ENCODE peak calls at places on chromosome 1, in six cellular contexts. P, O, V, U, G and R are unnamed samples.

GRCh38 chr1:21673277-21673780 is 4.2 kb upstream of the RAP1GAP start:
- DNase-seq in P (no peak), O (no peak), V (peak; percentile 53), U (peak; percentile 78), G (no peak), R (peak; percentile 54)

GRCh38 chr1:84271452-84272273 is 29.8 kb upstream of the SAMD13 start:
- DNase-seq in P (no peak), O (no peak), V (no peak), U (no peak), G (peak; percentile 26), R (peak; percentile 3)

GRCh38 chr1:61853545-61853944 is 111.3 kb downstream of the PATJ start:
- DNase-seq in P (no peak), O (no peak), V (no peak), U (no peak), G (no peak), R (peak; percentile 13)

GRCh38 chr1:200631375-200631774 is 10.8 kb upstream of the KIF14 start:
- DNase-seq in P (no peak), O (no peak), V (no peak), U (no peak), G (no peak), R (no peak)

GRCh38 chr1:41382531-41383090 is 21.4 kb downstream of the FOXO6 start:
- DNase-seq in P (peak; percentile 61), O (no peak), V (no peak), U (peak; percentile 79), G (no peak), R (no peak)

GRCh38 chr1:247113094-247113497 is 8.9 kb upstream of the ZNF669 start:
- DNase-seq in P (no peak), O (peak; percentile 84), V (no peak), U (no peak), G (no peak), R (no peak)

GRCh38 chr1:39076127-39076798 is 50.1 kb downstream of the NDUFS5 start:
- DNase-seq in P (no peak), O (peak; percentile 66), V (peak; percentile 94), U (peak; percentile 89), G (no peak), R (no peak)

GRCh38 chr1:200724064-200724463 is 14.6 kb upstream of the CAMSAP2 start:
- DNase-seq in P (no peak), O (no peak), V (no peak), U (no peak), G (no peak), R (no peak)

GRCh38 chr1:203871114-203871875 is 9.9 kb downstream of the SNRPE start:
- DNase-seq in P (peak; percentile 76), O (peak; percentile 44), V (peak; percentile 71), U (peak; percentile 23), G (peak; percentile 26), R (peak; percentile 54)
- TF ChIP-seq POLR2A in P (no peak), O (no peak), V (no peak), U (no peak), G (no peak), R (no peak)

GRCh38 chr1:20014153-20014552 is 34.7 kb upstream of the PLA2G2A start:
- DNase-seq in P (no peak), O (no peak), V (no peak), U (no peak), G (no peak), R (no peak)

GRCh38 chr1:20010016-20010415 is 30.6 kb upstream of the PLA2G2A start:
- DNase-seq in P (no peak), O (no peak), V (no peak), U (no peak), G (no peak), R (no peak)

GRCh38 chr1:20009212-20009611 is 29.8 kb upstream of the PLA2G2A start:
- DNase-seq in P (no peak), O (no peak), V (no peak), U (no peak), G (no peak), R (no peak)

GRCh38 chr1:20008391-20008841 is 29.0 kb upstream of the PLA2G2A start:
- DNase-seq in P (peak; percentile 11), O (no peak), V (peak; percentile 75), U (peak; percentile 20), G (no peak), R (no peak)
- TF ChIP-seq POLR2A in P (no peak), O (no peak), V (no peak), U (no peak), G (no peak), R (no peak)

GRCh38 chr1:116420417-116421200 is 47.6 kb downstream of the ATP1A1 start:
- DNase-seq in P (no peak), O (no peak), V (no peak), U (no peak), G (no peak), R (no peak)

GRCh38 chr1:116416854-116417513 is 43.9 kb downstream of the ATP1A1 start:
- DNase-seq in P (no peak), O (no peak), V (no peak), U (no peak), G (no peak), R (no peak)

GRCh38 chr1:116415699-116416533 is 42.9 kb downstream of the ATP1A1 start:
- DNase-seq in P (no peak), O (no peak), V (peak; percentile 92), U (no peak), G (no peak), R (no peak)

GRCh38 chr1:116417678-116418077 is 44.6 kb downstream of the ATP1A1 start:
- DNase-seq in P (no peak), O (no peak), V (no peak), U (no peak), G (no peak), R (no peak)

DNA sequence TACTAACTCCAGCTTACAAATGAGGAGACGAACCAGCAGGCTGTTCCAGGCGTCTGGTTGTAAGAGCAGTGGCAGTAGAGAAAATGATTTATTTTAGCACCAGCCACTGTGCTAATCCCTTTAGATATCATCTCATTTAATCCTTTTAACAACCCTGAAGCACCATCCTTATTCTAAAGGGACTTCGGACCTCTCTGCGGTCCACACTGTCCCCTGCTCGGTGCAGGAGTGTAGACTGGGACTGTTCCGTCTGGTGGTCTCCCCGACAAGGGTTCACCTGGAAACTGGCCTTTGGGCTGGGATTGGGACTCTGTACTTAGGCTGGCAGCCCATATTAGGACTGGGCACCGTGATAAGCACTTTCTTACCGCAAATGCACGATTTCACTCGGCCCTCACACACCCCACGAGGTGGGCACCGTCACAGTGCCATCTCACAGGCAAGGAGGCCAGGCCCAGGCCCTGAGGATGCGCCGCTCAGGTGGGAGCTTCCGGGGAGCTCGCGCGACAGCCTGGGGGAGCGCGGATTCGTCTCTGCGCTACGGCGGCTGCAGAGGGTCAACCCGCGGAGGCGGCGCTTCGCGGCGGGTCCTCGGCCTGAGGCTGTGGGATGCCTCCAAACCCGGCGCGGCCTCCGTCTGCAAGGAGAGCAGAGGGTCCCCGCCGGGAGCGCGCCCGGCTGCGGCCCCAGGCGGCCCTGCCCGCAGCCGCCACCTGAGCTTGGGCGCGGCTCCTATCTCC is 45.2 kb downstream of the ATP1A1 start:
- DNase-seq in P (peak; percentile 82), O (peak; percentile 60), V (peak; percentile 86), U (peak; percentile 84), G (peak; percentile 71), R (peak; percentile 86)
- TF ChIP-seq POLR2A in P (peak; percentile 74), O (peak; percentile 54), V (no peak), U (no peak), G (peak; percentile 92), R (peak; percentile 81)

DNA sequence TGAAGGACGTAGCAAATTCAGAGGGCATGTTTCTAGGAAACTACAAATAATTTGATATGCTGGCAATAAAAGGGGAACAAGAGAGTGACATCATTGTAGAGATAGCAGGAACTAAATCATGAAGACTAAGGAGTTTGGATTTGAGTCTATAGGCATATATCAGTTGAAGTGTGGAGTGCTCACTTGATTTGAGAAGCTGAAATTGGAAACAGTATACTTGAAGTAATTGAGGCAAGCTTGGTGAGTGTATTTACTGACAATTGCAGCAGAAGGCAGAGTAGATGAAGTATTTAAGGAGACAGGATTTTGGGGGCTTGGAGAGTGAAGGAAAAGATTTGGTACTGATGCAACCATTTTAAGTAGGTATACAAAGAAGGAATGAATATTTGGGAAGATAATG is 6.4 kb upstream of the TMCO2 start:
- DNase-seq in P (no peak), O (no peak), V (no peak), U (no peak), G (no peak), R (no peak)
- TF ChIP-seq POLR2A in P (no peak), O (no peak), V (no peak), U (no peak), G (no peak), R (no peak)

GRCh38 chr1:32231843-32232432 is 9.7 kb downstream of the EIF3I start:
- DNase-seq in P (no peak), O (no peak), V (no peak), U (no peak), G (no peak), R (no peak)
- TF ChIP-seq POLR2A in P (no peak), O (no peak), V (no peak), U (no peak), G (no peak), R (no peak)

GRCh38 chr1:11948822-11949458 is 14.4 kb downstream of the PLOD1 start:
- DNase-seq in P (peak; percentile 60), O (no peak), V (peak; percentile 66), U (no peak), G (no peak), R (peak; percentile 61)
- TF ChIP-seq POLR2A in P (no peak), O (no peak), V (no peak), U (no peak), G (no peak), R (no peak)

GRCh38 chr1:182886985-182887384 is 47.8 kb downstream of the DHX9 start:
- DNase-seq in P (no peak), O (no peak), V (no peak), U (no peak), G (no peak), R (no peak)

GRCh38 chr1:182888736-182889531 is 49.8 kb downstream of the DHX9 start:
- DNase-seq in P (no peak), O (no peak), V (no peak), U (no peak), G (no peak), R (peak; percentile 21)

GRCh38 chr1:182885591-182885990 is 46.4 kb downstream of the DHX9 start:
- DNase-seq in P (no peak), O (no peak), V (no peak), U (no peak), G (no peak), R (no peak)

GRCh38 chr1:182890927-182891610 is 51.9 kb downstream of the DHX9 start:
- DNase-seq in P (no peak), O (no peak), V (no peak), U (no peak), G (no peak), R (no peak)

DNA sequence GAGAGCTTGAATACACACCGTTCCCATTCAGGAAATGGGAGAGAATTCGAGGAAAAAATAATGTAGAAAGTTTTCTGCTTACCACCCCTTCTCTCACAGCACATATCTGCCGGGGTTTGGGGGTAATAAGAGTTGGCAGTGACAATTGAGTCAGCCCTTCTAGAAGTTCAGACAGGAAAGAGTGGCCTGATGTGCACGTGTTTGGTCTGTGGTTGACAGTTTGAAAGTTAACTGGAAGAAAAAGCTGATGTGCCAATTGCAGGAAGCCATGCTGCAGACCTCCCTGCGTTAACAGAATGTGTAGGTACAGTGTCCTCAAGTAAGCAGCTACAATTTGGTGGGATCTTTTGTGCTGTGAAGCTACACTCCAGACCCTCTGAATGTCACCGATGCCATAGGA is 50.9 kb downstream of the DHX9 start:
- DNase-seq in P (no peak), O (no peak), V (no peak), U (no peak), G (no peak), R (peak; percentile 78)
- TF ChIP-seq POLR2A in P (no peak), O (no peak), V (no peak), U (no peak), G (no peak), R (no peak)